ENCODE peak calls at places on chromosome 10, in eight cellular contexts. T is fibroblast of the aortic adventitia; C is H7; R is epithelial cell of esophagus; S is GM23248; M is CD4-positive, CD25-positive, alpha-beta regulatory T cell; Z is adrenal gland; V is SJCRH30. A is an unnamed sample.

GRCh38 chr10:26386800-26387199 is 51.3 kb upstream of the APBB1IP start:
- DNase-seq in S (no peak), V (no peak), R (no peak), M (no peak), C (no peak), T (no peak), Z (no peak), A (no peak)

GRCh38 chr10:43461950-43462349 is 25.0 kb downstream of the ZNF487 start:
- DNase-seq in M (peak), C (peak), Z (peak), T (peak), S (peak), V (peak), R (peak), A (peak)

GRCh38 chr10:58820862-58821559 is 308.3 kb downstream of the BICC1 start:
- DNase-seq in M (no peak), V (no peak), S (peak), T (peak), R (peak), Z (no peak), C (no peak), A (peak)

GRCh38 chr10:80472234-80473095 is 18.4 kb downstream of the TSPAN14 start:
- DNase-seq in S (peak), R (peak), T (peak), M (peak), V (no peak), Z (no peak), C (no peak), A (peak)

GRCh38 chr10:15188629-15189028 is 20.1 kb upstream of the NMT2 start:
- DNase-seq in S (no peak), T (no peak), C (no peak), M (no peak), V (no peak), R (no peak), Z (no peak), A (no peak)

GRCh38 chr10:130686680-130687300 is 550.6 kb downstream of the GLRX3 start:
- DNase-seq in T (no peak), C (peak), R (peak), Z (peak), M (no peak), V (no peak), S (peak), A (no peak)

GRCh38 chr10:65501259-65501658 is 1424.6 kb upstream of the LRRTM3 start:
- DNase-seq in S (no peak), R (peak), V (no peak), M (no peak), T (no peak), Z (no peak), C (no peak), A (no peak)

GRCh38 chr10:77566228-77566627 is 71.4 kb downstream of the KCNMA1 start:
- DNase-seq in Z (no peak), T (no peak), M (no peak), C (no peak), V (peak), R (no peak), S (peak), A (no peak)

GRCh38 chr10:22682237-22683192 is 31.9 kb downstream of the PIP4K2A start:
- DNase-seq in C (no peak), Z (no peak), M (peak), V (no peak), S (peak), R (peak), T (peak), A (no peak)

GRCh38 chr10:5360318-5360915 is 4.3 kb upstream of the UCN3 start:
- DNase-seq in S (no peak), M (no peak), C (no peak), R (no peak), Z (no peak), T (no peak), V (no peak), A (no peak)

GRCh38 chr10:120429395-120429794 is 27.6 kb upstream of the PLPP4 start:
- DNase-seq in Z (no peak), C (no peak), S (no peak), T (peak), V (no peak), R (no peak), M (no peak), A (no peak)

GRCh38 chr10:121183241-121183640 is 332.1 kb downstream of the WDR11 start:
- DNase-seq in V (no peak), R (no peak), Z (no peak), C (no peak), M (no peak), T (no peak), S (no peak), A (no peak)

GRCh38 chr10:77191324-77192049 is 446.1 kb downstream of the KCNMA1 start:
- DNase-seq in C (no peak), R (no peak), V (no peak), T (no peak), M (no peak), Z (no peak), S (no peak), A (no peak)

GRCh38 chr10:22148956-22149355 is 68.9 kb downstream of the EBLN1 start:
- DNase-seq in C (no peak), M (no peak), S (peak), V (no peak), R (peak), Z (no peak), T (peak), A (no peak)

GRCh38 chr10:48568131-48568530 is 36.7 kb downstream of the ARHGAP22 start:
- DNase-seq in R (no peak), Z (no peak), T (no peak), C (no peak), V (no peak), S (no peak), M (no peak), A (no peak)

GRCh38 chr10:13100349-13101294 is 659 bp downstream of the OPTN start:
- DNase-seq in R (peak), C (peak), M (no peak), T (peak), S (peak), V (no peak), Z (peak), A (no peak)

GRCh38 chr10:53209941-53210611 is 437.5 kb upstream of the MBL2 start:
- DNase-seq in T (peak), R (peak), M (no peak), C (peak), V (no peak), S (peak), Z (no peak), A (no peak)

GRCh38 chr10:84539244-84539643 is 210.9 kb downstream of the CCSER2 start:
- DNase-seq in R (no peak), V (no peak), S (peak), Z (peak), C (no peak), M (no peak), T (peak), A (peak)

GRCh38 chr10:109866168-109866994 is 56.9 kb downstream of the XPNPEP1 start:
- DNase-seq in M (no peak), R (no peak), S (peak), V (no peak), C (peak), Z (peak), T (no peak), A (no peak)

GRCh38 chr10:69362471-69362954 is 54.2 kb downstream of the TACR2 start:
- DNase-seq in M (no peak), T (peak), C (no peak), S (peak), R (peak), V (peak), Z (peak), A (no peak)

GRCh38 chr10:23702977-23703414 is 264.1 kb downstream of the OTUD1 start:
- DNase-seq in V (peak), Z (peak), S (peak), T (peak), C (peak), R (peak), M (peak), A (peak)

GRCh38 chr10:108791794-108792474 is 1131.4 kb downstream of the XPNPEP1 start:
- DNase-seq in C (no peak), T (peak), M (no peak), S (peak), V (no peak), Z (no peak), R (no peak), A (no peak)

GRCh38 chr10:132004052-132004451 is 22.3 kb upstream of the BNIP3 start:
- DNase-seq in M (no peak), C (no peak), V (no peak), S (no peak), Z (no peak), R (no peak), T (no peak), A (no peak)

GRCh38 chr10:104581884-104582603 is 59.0 kb upstream of the SORCS3 start:
- DNase-seq in Z (no peak), T (peak), V (no peak), S (peak), R (peak), M (no peak), C (no peak), A (peak)

GRCh38 chr10:48504141-48504885 is 100.6 kb downstream of the ARHGAP22 start:
- DNase-seq in V (no peak), C (peak), M (no peak), T (no peak), S (no peak), Z (no peak), R (no peak), A (no peak)

GRCh38 chr10:23191764-23192395 is at the start of gene PTF1A:
- DNase-seq in R (no peak), C (peak), Z (no peak), T (no peak), M (no peak), V (no peak), S (no peak), A (no peak)

GRCh38 chr10:97584060-97584797 is at the start of gene HOGA1:
- DNase-seq in M (no peak), R (peak), S (peak), C (peak), Z (peak), T (peak), V (peak), A (peak)

GRCh38 chr10:14173391-14173705 is 157.4 kb downstream of the FRMD4A start:
- DNase-seq in R (no peak), M (no peak), T (peak), C (no peak), S (peak), V (no peak), Z (no peak), A (no peak)
- H3K4me3 ChIP-seq in R (peak), M (peak), T (peak), C (peak), S (peak), V (peak), Z (peak), A (peak)

DNA sequence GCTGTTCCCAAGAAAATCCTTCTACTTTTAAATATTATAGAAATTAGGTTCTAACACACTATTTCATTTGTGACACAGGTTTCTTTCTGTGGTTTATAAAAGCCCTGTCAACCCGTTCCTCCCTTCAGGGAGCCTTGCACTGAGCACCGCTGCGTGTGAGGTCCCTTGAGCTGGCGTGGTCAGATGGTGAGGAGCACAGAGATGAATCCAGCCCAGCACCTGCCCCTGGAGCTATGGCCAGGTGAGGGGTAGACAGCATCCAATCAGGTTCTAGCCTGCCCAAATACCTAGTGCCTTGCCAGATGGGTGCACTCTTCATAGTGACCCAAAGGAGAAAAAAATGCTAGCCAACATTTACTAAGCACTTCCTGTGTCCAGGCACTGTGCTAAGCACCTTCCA is 15.7 kb downstream of the ZCCHC24 start:
- DNase-seq in V (no peak), M (no peak), S (no peak), C (peak), Z (no peak), T (no peak), R (no peak), A (no peak)
- H3K4me3 ChIP-seq in V (no peak), M (no peak), S (no peak), C (no peak), Z (no peak), T (no peak), R (no peak), A (no peak)

DNA sequence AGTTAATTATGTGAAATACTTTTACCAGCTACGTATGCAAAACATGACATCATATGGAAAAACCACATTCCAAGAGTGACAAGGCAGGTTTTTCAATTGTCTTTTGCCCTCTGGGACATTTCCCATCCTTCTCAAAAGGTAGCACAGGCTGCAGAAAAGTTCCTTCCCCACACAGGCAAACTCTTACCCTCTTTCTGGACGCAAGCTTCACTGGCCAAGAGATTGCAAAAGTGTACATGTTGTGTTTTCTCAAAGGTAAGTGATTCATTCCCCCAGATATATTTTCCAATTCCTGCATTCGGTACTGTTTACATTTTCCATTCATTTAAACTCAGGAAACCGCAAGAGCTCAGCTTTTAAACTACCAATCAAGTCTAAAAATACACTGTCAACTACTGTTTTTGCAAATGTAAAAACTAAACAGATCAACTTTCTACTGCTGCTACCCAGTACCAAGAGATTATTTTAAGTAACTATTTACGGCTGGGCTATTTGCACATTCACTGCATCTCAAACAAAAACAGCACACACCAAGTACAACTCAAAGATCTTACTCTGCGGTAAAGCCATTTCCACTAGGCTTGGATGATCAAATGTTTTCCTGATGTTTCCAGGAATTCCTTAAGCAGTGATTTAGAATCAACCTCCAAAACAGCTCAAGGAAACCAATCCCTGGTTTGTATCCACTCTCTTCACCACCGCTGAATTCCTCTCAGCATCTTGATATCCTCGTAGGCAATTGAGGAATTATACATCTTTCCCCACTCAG is 233.6 kb upstream of the CCDC6 start:
- DNase-seq in T (peak), M (no peak), S (peak), V (no peak), R (peak), Z (no peak), C (no peak), A (peak)
- H3K4me3 ChIP-seq in T (no peak), M (no peak), S (no peak), V (peak), R (peak), Z (peak), C (peak), A (no peak)

DNA sequence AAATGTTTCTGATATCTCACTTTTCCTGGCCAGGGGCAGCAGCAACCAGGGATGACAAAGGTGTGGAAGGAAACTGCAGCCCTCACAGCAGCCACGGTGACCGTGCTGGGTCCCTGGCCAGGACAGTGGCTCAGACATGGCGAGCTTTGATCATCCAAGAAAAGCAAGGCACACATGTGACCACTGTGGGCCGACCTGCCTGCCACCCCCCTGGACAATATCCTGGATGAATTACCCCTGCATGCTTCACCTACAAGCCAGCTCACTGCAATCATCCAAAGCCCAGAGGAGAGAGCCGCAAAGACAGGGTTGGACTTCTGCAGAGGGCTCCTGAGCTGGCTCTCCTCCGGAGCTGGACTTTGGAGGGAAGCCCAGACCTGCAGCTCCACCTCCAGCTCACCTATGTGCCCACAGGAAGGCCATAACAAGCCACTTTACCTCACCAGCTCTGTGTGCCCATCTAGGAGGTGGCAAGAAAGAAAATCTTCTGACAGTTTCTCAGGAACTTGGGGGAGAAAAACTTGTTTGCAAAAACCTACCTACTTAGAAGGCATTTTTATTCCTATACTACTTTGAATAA is 2.7 kb downstream of the CHST15 start:
- DNase-seq in C (no peak), V (no peak), Z (no peak), M (no peak), S (no peak), T (no peak), R (no peak), A (no peak)
- H3K4me3 ChIP-seq in C (no peak), V (no peak), Z (peak), M (no peak), S (no peak), T (no peak), R (no peak), A (no peak)

GRCh38 chr10:49612513-49613159 is 1.2 kb upstream of the CHAT start:
- DNase-seq in V (no peak), T (no peak), C (peak), R (no peak), M (no peak), S (no peak), Z (no peak), A (no peak)

GRCh38 chr10:49614242-49615198 is 683 bp downstream of the CHAT start:
- DNase-seq in S (no peak), V (no peak), R (no peak), C (peak), Z (no peak), T (no peak), M (no peak), A (no peak)

GRCh38 chr10:49615213-49615612 is 1.4 kb downstream of the CHAT start:
- DNase-seq in V (no peak), C (no peak), S (no peak), R (no peak), T (no peak), M (no peak), Z (no peak), A (no peak)

GRCh38 chr10:49613160-49613881 is 516 bp upstream of the CHAT start:
- DNase-seq in R (no peak), S (no peak), T (no peak), V (no peak), Z (no peak), M (no peak), C (peak), A (no peak)

DNA sequence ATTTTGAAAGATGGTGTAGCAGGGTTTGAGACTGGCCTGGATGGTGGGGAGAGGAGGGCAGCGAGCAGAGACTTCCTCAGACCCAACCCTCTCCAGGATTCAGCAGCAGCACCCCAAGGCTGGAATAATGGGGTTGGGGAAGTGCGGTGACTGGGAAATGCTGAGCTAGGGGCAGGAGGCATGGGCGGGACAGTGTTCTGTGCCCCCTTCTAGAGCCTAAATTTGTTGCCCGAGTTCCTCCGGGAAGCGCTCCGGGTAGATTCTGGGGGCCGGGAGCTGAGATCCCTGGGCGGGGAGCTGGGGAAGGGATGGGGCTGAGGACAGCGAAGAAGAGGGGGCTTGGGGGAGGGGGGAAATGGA is at the start of gene CHAT:
- DNase-seq in M (no peak), V (no peak), T (no peak), C (no peak), R (no peak), S (no peak), Z (no peak), A (no peak)
- H3K4me3 ChIP-seq in M (no peak), V (no peak), T (no peak), C (peak), R (no peak), S (no peak), Z (no peak), A (no peak)

DNA sequence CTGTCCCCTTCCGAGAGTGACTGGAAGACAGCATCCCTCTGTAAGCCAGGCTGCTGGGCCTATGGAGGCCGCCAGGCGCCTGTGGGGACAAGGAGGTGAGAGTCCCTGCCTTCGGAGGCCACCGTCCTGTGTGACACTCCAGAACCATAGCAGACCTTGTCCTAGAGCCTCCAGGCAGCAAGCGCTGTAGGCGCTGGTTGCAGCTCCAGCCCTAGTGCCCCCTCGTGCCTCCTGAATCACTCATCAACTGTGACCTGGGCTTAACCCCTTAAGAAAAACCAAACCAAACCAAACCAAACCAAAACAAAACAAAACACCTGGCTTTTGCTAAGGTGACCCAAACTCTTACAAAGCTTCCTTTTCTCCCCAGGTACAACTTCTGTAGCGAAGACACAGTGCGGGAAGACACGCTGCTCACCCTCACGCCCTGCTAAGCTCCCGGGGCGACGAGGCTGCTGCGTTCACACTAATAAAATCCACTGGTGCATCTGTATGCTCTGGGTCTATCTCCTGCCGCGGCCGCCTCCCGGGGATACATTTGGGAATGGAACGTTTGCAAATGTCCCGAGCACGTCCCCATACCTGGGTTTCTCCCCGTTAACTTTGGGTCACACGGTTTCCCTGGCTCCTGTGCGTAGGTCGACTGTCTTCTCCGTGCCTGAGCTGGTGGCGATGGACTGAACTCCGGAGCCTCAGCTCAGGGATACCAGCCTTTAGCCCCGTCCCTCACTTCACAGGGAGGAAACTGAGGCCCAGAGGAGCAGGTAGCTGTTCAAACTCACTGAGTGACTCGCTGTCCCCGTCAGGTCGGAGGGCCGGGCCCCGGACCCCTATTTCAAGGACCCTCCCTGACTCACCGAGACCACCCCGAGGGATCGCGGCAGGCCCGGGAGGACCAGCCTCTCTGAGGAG is 11.8 kb upstream of the PNLIPRP2 start:
- DNase-seq in M (no peak), R (no peak), T (no peak), V (no peak), C (peak), Z (no peak), S (no peak), A (no peak)
- H3K4me3 ChIP-seq in M (no peak), R (no peak), T (no peak), V (no peak), C (peak), Z (peak), S (no peak), A (no peak)

GRCh38 chr10:119263966-119264621 is 56.7 kb downstream of the GRK5 start:
- DNase-seq in M (no peak), C (no peak), T (peak), R (no peak), S (peak), Z (no peak), V (no peak), A (no peak)
- H3K4me3 ChIP-seq in M (no peak), C (no peak), T (no peak), R (no peak), S (no peak), Z (no peak), V (no peak), A (no peak)